ENCODE peak calls at places on chromosomes 16 and 17, in eight cellular contexts. S, D, A, I, X, M, T and H are unnamed samples.
A peak's percentile ranks its signal among the peaks of the same experiment; 100 is the strongest.

GRCh38 chr16:50190292-50190691 is 37.2 kb downstream of the TENT4B start:
- DNase-seq in S (no peak), I (no peak), D (no peak), M (no peak), A (no peak), T (no peak), X (no peak), H (no peak)

GRCh38 chr17:49976163-49976827 is 7.3 kb downstream of the DLX4 start:
- DNase-seq in M (no peak), T (no peak), S (no peak), A (no peak), D (no peak), I (no peak), X (no peak), H (no peak)

GRCh38 chr17:37516131-37516561 is 26.5 kb downstream of the DUSP14 start:
- DNase-seq in S (no peak), D (no peak), I (no peak), M (no peak), T (no peak), X (peak; percentile 24), A (no peak), H (peak; percentile 48)

GRCh38 chr16:3712830-3713476 is 4.4 kb downstream of the TRAP1 start:
- DNase-seq in A (no peak), X (peak; percentile 31), I (no peak), T (no peak), D (no peak), S (no peak), M (no peak), H (peak; percentile 29)

GRCh38 chr17:55067697-55068439 is 99.3 kb downstream of the STXBP4 start:
- DNase-seq in M (no peak), D (no peak), S (no peak), I (no peak), X (peak; percentile 77), T (no peak), A (no peak), H (peak; percentile 68)

GRCh38 chr16:8644513-8645140 is 23.1 kb downstream of the METTL22 start:
- DNase-seq in D (no peak), I (no peak), A (peak; percentile 18), S (peak; percentile 42), X (no peak), M (no peak), T (peak; percentile 21), H (no peak)

GRCh38 chr17:58337126-58337599 is 8.6 kb upstream of the TSPOAP1 start:
- DNase-seq in I (no peak), T (no peak), X (no peak), S (no peak), A (no peak), D (no peak), M (no peak), H (no peak)

GRCh38 chr17:77869041-77869595 is 89.4 kb upstream of the TNRC6C start:
- DNase-seq in X (no peak), M (no peak), I (no peak), A (no peak), D (no peak), S (no peak), T (no peak), H (no peak)

GRCh38 chr16:46620265-46621005 is 744 bp downstream of the SHCBP1 start:
- DNase-seq in X (no peak), S (no peak), D (no peak), T (no peak), I (peak; percentile 11), A (no peak), M (no peak), H (peak; percentile 22)

GRCh38 chr17:44965491-44966234 is 2.4 kb downstream of the C1QL1 start:
- DNase-seq in S (no peak), M (no peak), T (no peak), D (no peak), X (no peak), A (no peak), I (no peak), H (no peak)

GRCh38 chr16:554640-555413 is 5.4 kb upstream of the PRR35 start:
- DNase-seq in D (no peak), M (peak; percentile 44), I (no peak), S (no peak), X (no peak), T (no peak), A (no peak), H (peak; percentile 44)

GRCh38 chr16:56643080-56643778 is 4.8 kb downstream of the MT1A start:
- DNase-seq in S (peak; percentile 76), I (peak; percentile 86), A (peak; percentile 58), D (no peak), T (peak; percentile 41), X (peak; percentile 64), M (no peak), H (peak; percentile 66)

GRCh38 chr16:48384982-48385271 is 286 bp downstream of the SIAH1 start:
- DNase-seq in S (no peak), T (no peak), D (no peak), A (no peak), M (no peak), I (no peak), X (no peak), H (no peak)

GRCh38 chr16:16025214-16025968 is 76.0 kb downstream of the ABCC1 start:
- DNase-seq in S (peak; percentile 60), X (peak; percentile 14), I (no peak), M (peak; percentile 74), D (no peak), A (no peak), T (peak; percentile 35), H (peak; percentile 61)

GRCh38 chr16:88302666-88303065 is 80.1 kb upstream of the ZNF469 start:
- DNase-seq in S (no peak), X (no peak), A (no peak), M (no peak), T (no peak), I (no peak), D (no peak), H (no peak)

GRCh38 chr16:50445603-50446250 is 76.9 kb upstream of the BRD7 start:
- DNase-seq in I (no peak), S (no peak), D (no peak), M (no peak), A (no peak), T (no peak), X (no peak), H (no peak)

GRCh38 chr16:11312718-11313492 is 31.8 kb upstream of the PRM1 start:
- DNase-seq in I (peak; percentile 71), S (no peak), T (no peak), D (peak; percentile 41), X (no peak), A (peak; percentile 15), M (peak; percentile 37), H (peak; percentile 24)

GRCh38 chr16:86531641-86532525 is 21.6 kb downstream of the FOXF1 start:
- DNase-seq in X (no peak), I (no peak), S (no peak), D (no peak), M (no peak), T (no peak), A (no peak), H (no peak)

GRCh38 chr16:14564323-14564722 is 65.7 kb downstream of the PARN start:
- DNase-seq in I (no peak), M (no peak), D (no peak), A (no peak), X (peak; percentile 93), S (no peak), T (no peak), H (peak; percentile 90)

GRCh38 chr17:77475012-77475976 is 334.5 kb downstream of the SEC14L1 start:
- DNase-seq in T (no peak), D (no peak), I (no peak), S (no peak), X (no peak), M (no peak), A (no peak), H (peak; percentile 71)